ENCODE peak calls at places on chromosomes 4 and X, in nine cellular contexts. P is CD8-positive, alpha-beta T cell; F is Panc1; T is iPS DF 6.9; O is fibroblast of lung; U is colonic mucosa; C is brain microvascular endothelial cell; Y is HepG2; S is IMR-90. R is an unnamed sample.

GRCh38 chrX:97931586-97931985 is 1047.9 kb downstream of the RPA4 start:
- DNase-seq in P (no peak), F (no peak), T (no peak), O (no peak), U (no peak), C (no peak), Y (no peak), S (no peak), R (no peak)

GRCh38 chr4:35526456-35526855 is 717.9 kb downstream of the ARAP2 start:
- DNase-seq in P (no peak), F (no peak), T (no peak), O (no peak), U (no peak), C (no peak), Y (no peak), S (no peak), R (no peak)

GRCh38 chr4:14446311-14446710 is 556.0 kb upstream of the CPEB2 start:
- DNase-seq in P (no peak), F (no peak), T (no peak), O (peak; percentile 84), U (no peak), C (peak; percentile 18), Y (no peak), S (peak; percentile 1), R (no peak)

GRCh38 chr4:1495416-1496115 is 89.3 kb upstream of the NKX1-1 start:
- DNase-seq in P (peak; percentile 16), F (no peak), T (no peak), O (no peak), U (no peak), C (no peak), Y (no peak), S (no peak), R (no peak)

GRCh38 chr4:82519072-82519471 is 42.7 kb downstream of the TMEM150C start:
- DNase-seq in P (no peak), F (no peak), T (no peak), O (no peak), U (no peak), C (peak; percentile 56), Y (no peak), S (peak; percentile 37), R (no peak)

GRCh38 chr4:67288964-67289363 is 256.3 kb downstream of the CENPC start:
- DNase-seq in P (no peak), F (no peak), T (peak; percentile 33), O (no peak), U (no peak), C (peak; percentile 5), Y (peak; percentile 14), S (no peak), R (no peak)

GRCh38 chr4:123449780-123450179 is 53.2 kb downstream of the SPRY1 start:
- DNase-seq in P (no peak), F (peak; percentile 47), T (no peak), O (peak; percentile 26), U (no peak), C (peak; percentile 30), Y (peak; percentile 46), S (peak; percentile 56), R (no peak)

GRCh38 chr4:41865306-41865980 is 69.8 kb upstream of the TMEM33 start:
- DNase-seq in P (no peak), F (no peak), T (no peak), O (no peak), U (no peak), C (no peak), Y (no peak), S (no peak), R (no peak)

GRCh38 chrX:110022555-110023448 is 19.9 kb downstream of the TMEM164 start:
- DNase-seq in P (no peak), F (no peak), T (no peak), O (no peak), U (no peak), C (no peak), Y (no peak), S (no peak), R (no peak)

GRCh38 chrX:106615041-106615440 is 3.3 kb downstream of the RADX start:
- DNase-seq in P (no peak), F (no peak), T (no peak), O (no peak), U (no peak), C (no peak), Y (no peak), S (no peak), R (no peak)

GRCh38 chr4:168449740-168450442 is 30.4 kb downstream of the DDX60L start:
- DNase-seq in P (no peak), F (peak; percentile 67), T (no peak), O (peak; percentile 83), U (peak; percentile 20), C (peak; percentile 91), Y (no peak), S (peak; percentile 83), R (peak; percentile 15)

GRCh38 chrX:40108084-40108958 is 10.6 kb upstream of the BCOR start:
- DNase-seq in P (no peak), F (no peak), T (no peak), O (peak; percentile 61), U (peak; percentile 65), C (no peak), Y (peak; percentile 74), S (no peak), R (peak; percentile 86)

GRCh38 chr4:66489370-66489769 is 819.1 kb upstream of the EPHA5 start:
- DNase-seq in P (no peak), F (no peak), T (no peak), O (no peak), U (no peak), C (no peak), Y (no peak), S (no peak), R (no peak)

GRCh38 chr4:168535689-168536088 is 38.8 kb downstream of the PALLD start:
- DNase-seq in P (no peak), F (no peak), T (no peak), O (no peak), U (no peak), C (no peak), Y (no peak), S (no peak), R (no peak)

GRCh38 chrX:96692454-96692853 is 7.8 kb downstream of the DIAPH2 start:
- DNase-seq in P (no peak), F (no peak), T (no peak), O (peak; percentile 69), U (no peak), C (no peak), Y (no peak), S (peak; percentile 10), R (no peak)

GRCh38 chrX:40061005-40061404 is 36.8 kb downstream of the BCOR start:
- DNase-seq in P (peak; percentile 24), F (no peak), T (no peak), O (no peak), U (no peak), C (no peak), Y (no peak), S (no peak), R (no peak)

GRCh38 chrX:69277961-69278795 is 112.9 kb upstream of the PJA1 start:
- DNase-seq in P (no peak), F (no peak), T (no peak), O (no peak), U (no peak), C (no peak), Y (no peak), S (no peak), R (no peak)

GRCh38 chr4:3612934-3613333 is 80.7 kb upstream of the LRPAP1 start:
- DNase-seq in P (no peak), F (no peak), T (no peak), O (no peak), U (no peak), C (no peak), Y (no peak), S (no peak), R (no peak)

GRCh38 chr4:1910643-1911042 is 39.5 kb downstream of the NSD2 start:
- DNase-seq in P (no peak), F (no peak), T (peak; percentile 22), O (peak; percentile 77), U (peak; percentile 55), C (peak; percentile 71), Y (peak; percentile 55), S (peak; percentile 66), R (no peak)

GRCh38 chrX:46574941-46575381 is 1.4 kb downstream of the CHST7 start:
- DNase-seq in P (peak; percentile 38), F (no peak), T (no peak), O (no peak), U (no peak), C (no peak), Y (no peak), S (no peak), R (no peak)

DNA sequence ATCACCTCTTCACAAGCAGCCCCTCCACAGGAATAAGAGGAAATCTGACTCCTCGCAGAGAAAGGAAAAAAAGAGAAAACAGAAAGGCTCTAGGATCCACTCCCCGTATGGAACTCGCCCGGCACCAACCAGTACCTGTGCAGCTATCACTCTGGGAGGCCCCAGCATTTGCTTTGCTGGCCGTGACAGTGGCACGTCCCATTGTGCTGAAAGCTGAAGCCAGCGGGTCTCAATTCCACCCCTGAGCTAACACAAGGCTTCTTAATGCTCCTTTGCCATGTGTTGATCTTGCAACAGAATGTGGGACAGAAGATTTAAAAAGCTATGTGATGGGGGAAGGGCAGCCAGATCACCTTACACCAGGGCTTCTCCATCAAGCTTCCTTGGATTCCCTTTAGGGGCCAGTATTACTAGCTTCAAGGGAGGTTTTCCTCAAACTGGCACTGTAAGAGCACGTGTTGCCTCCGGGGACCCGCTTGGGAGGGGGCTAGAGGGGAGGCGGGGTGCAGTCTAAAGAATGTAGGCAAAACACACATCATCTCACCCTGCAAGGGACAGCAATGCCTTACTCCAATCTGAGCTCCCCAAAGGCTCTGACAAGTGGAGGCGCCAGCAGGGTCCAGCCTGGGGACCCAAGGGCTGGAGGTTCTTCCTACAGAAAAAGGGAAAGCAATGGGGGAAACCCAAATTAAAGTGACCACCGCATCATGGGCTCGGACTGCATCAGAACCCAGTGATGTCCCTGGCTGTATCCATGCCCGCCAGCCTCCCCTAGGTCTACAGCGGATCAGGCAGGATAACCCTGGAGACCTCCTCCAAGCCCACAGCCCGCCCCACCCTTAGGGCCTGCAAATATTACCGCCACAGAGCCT is 1.2 kb downstream of the USP46 start:
- DNase-seq in P (no peak), F (no peak), T (peak; percentile 76), O (peak; percentile 67), U (peak; percentile 23), C (no peak), Y (no peak), S (peak; percentile 69), R (no peak)
- H3K4me3 ChIP-seq in P (peak overlapping the region; percentile 48), F (peak overlapping the region; percentile 65), T (peak overlapping the region; percentile 100), O (peak overlapping the region; percentile 87), U (peak overlapping the region; percentile 84), C (peak overlapping the region; percentile 71), Y (peak overlapping the region; percentile 87), S (peak overlapping the region; percentile 99), R (peak overlapping the region; percentile 92)

GRCh38 chrX:133068461-133068860 is 28.4 kb downstream of the USP26 start:
- DNase-seq in P (no peak), F (no peak), T (no peak), O (no peak), U (no peak), C (no peak), Y (no peak), S (no peak), R (no peak)
- H3K27me3 ChIP-seq in P (no peaks in the 10 kb centered on the region), F (no peaks in the 10 kb centered on the region), T (no peaks in the 10 kb centered on the region), O (no peaks in the 10 kb centered on the region), U (peaks cover 4% of the 10 kb centered on the region), C (no peaks in the 10 kb centered on the region), Y (no peaks in the 10 kb centered on the region), S (no peaks in the 10 kb centered on the region), R (no peaks in the 10 kb centered on the region)

GRCh38 chrX:53383376-53384087 is 38.9 kb downstream of the SMC1A start:
- DNase-seq in P (no peak), F (no peak), T (no peak), O (no peak), U (no peak), C (no peak), Y (peak; percentile 67), S (no peak), R (no peak)
- H3K36me3 ChIP-seq in P (peaks cover 10% of the 10 kb centered on the region), F (peaks cover 12% of the 10 kb centered on the region), T (peaks cover 24% of the 10 kb centered on the region), O (peaks cover 17% of the 10 kb centered on the region), U (no peaks in the 10 kb centered on the region), C (peaks cover 14% of the 10 kb centered on the region), Y (peaks cover 29% of the 10 kb centered on the region), S (peaks cover 40% of the 10 kb centered on the region), R (peaks cover 4% of the 10 kb centered on the region)

GRCh38 chr4:19993222-19993621 is 258.5 kb upstream of the SLIT2 start:
- DNase-seq in P (no peak), F (no peak), T (no peak), O (peak; percentile 29), U (no peak), C (no peak), Y (no peak), S (no peak), R (no peak)
- H3K4me3 ChIP-seq in P (no peak overlapping the region), F (no peak overlapping the region), T (no peak overlapping the region), O (no peak overlapping the region), U (no peak overlapping the region), C (no peak overlapping the region), Y (no peak overlapping the region), S (no peak overlapping the region), R (no peak overlapping the region)

R was measured in MG63.